ENCODE peak calls at places on chromosomes 6 and 20, in seven cellular contexts. One of them, this sample, is unnamed.

GRCh38 chr6:18561006-18561750 is 174.0 kb downstream of the RNF144B start:
- DNase-seq in HCT116: no peak
- DNase-seq in GM23338: no peak
- DNase-seq in K562: no peak
- DNase-seq in Panc1: no peak
- DNase-seq in prostate gland: no peak
- DNase-seq in breast epithelium: no peak
- DNase-seq in this sample: no peak

GRCh38 chr6:154367333-154367732 is 10.7 kb upstream of the IPCEF1 start:
- DNase-seq in HCT116: no peak
- DNase-seq in breast epithelium: no peak
- DNase-seq in GM23338: no peak
- DNase-seq in prostate gland: no peak
- DNase-seq in Panc1: no peak
- DNase-seq in K562: no peak
- DNase-seq in this sample: no peak

GRCh38 chr20:63538204-63539091 is 1.3 kb upstream of the PTK6 start:
- DNase-seq in HCT116: no peak
- DNase-seq in prostate gland: peak; percentile 92
- DNase-seq in Panc1: no peak
- DNase-seq in K562: no peak
- DNase-seq in breast epithelium: peak; percentile 88
- DNase-seq in GM23338: peak; percentile 66
- DNase-seq in this sample: no peak

GRCh38 chr6:18368277-18369105 is 18.7 kb upstream of the RNF144B start:
- DNase-seq in K562: no peak
- DNase-seq in HCT116: no peak
- DNase-seq in Panc1: no peak
- DNase-seq in breast epithelium: no peak
- DNase-seq in GM23338: no peak
- DNase-seq in prostate gland: no peak
- DNase-seq in this sample: no peak

GRCh38 chr6:36547646-36548400 is 544 bp upstream of the STK38 start:
- DNase-seq in HCT116: no peak
- DNase-seq in K562: no peak
- DNase-seq in Panc1: no peak
- DNase-seq in GM23338: no peak
- DNase-seq in breast epithelium: no peak
- DNase-seq in prostate gland: no peak
- DNase-seq in this sample: no peak

GRCh38 chr20:956330-956951 is 40.3 kb upstream of the ANGPT4 start:
- DNase-seq in GM23338: peak; percentile 91
- DNase-seq in HCT116: peak; percentile 48
- DNase-seq in breast epithelium: peak; percentile 43
- DNase-seq in K562: peak; percentile 21
- DNase-seq in prostate gland: peak; percentile 56
- DNase-seq in Panc1: peak; percentile 72
- DNase-seq in this sample: peak; percentile 62

GRCh38 chr6:6893701-6894100 is 214.1 kb upstream of the RREB1 start:
- DNase-seq in K562: no peak
- DNase-seq in prostate gland: no peak
- DNase-seq in HCT116: no peak
- DNase-seq in breast epithelium: no peak
- DNase-seq in GM23338: no peak
- DNase-seq in Panc1: no peak
- DNase-seq in this sample: no peak

GRCh38 chr6:100093405-100093804 is 99.4 kb upstream of the MCHR2 start:
- DNase-seq in Panc1: no peak
- DNase-seq in GM23338: no peak
- DNase-seq in HCT116: no peak
- DNase-seq in breast epithelium: no peak
- DNase-seq in prostate gland: no peak
- DNase-seq in K562: no peak
- DNase-seq in this sample: no peak

GRCh38 chr6:116221067-116221466 is 32.8 kb downstream of the TSPYL4 start:
- DNase-seq in prostate gland: no peak
- DNase-seq in GM23338: no peak
- DNase-seq in Panc1: no peak
- DNase-seq in HCT116: no peak
- DNase-seq in breast epithelium: no peak
- DNase-seq in K562: no peak
- DNase-seq in this sample: peak; percentile 36

GRCh38 chr20:45032276-45032675 is 66.0 kb downstream of the STK4 start:
- DNase-seq in K562: no peak
- DNase-seq in breast epithelium: no peak
- DNase-seq in HCT116: no peak
- DNase-seq in Panc1: no peak
- DNase-seq in GM23338: no peak
- DNase-seq in prostate gland: no peak
- DNase-seq in this sample: no peak

GRCh38 chr20:34365765-34366213 is 2.7 kb downstream of the ITCH start:
- DNase-seq in HCT116: no peak
- DNase-seq in prostate gland: no peak
- DNase-seq in Panc1: no peak
- DNase-seq in GM23338: no peak
- DNase-seq in K562: no peak
- DNase-seq in breast epithelium: no peak
- DNase-seq in this sample: no peak

GRCh38 chr20:62011938-62012534 is 53.6 kb downstream of the TAF4 start:
- DNase-seq in GM23338: no peak
- DNase-seq in prostate gland: no peak
- DNase-seq in breast epithelium: no peak
- DNase-seq in HCT116: no peak
- DNase-seq in K562: no peak
- DNase-seq in Panc1: no peak
- DNase-seq in this sample: no peak

GRCh38 chr20:49245921-49246740 is 26.9 kb downstream of the DDX27 start:
- DNase-seq in K562: peak; percentile 50
- DNase-seq in Panc1: peak; percentile 42
- DNase-seq in HCT116: peak; percentile 23
- DNase-seq in prostate gland: peak; percentile 49
- DNase-seq in breast epithelium: no peak
- DNase-seq in GM23338: peak; percentile 71
- DNase-seq in this sample: peak; percentile 72

GRCh38 chr6:157510329-157511188 is 129.6 kb downstream of the ZDHHC14 start:
- DNase-seq in GM23338: peak; percentile 32
- DNase-seq in prostate gland: no peak
- DNase-seq in K562: no peak
- DNase-seq in Panc1: no peak
- DNase-seq in HCT116: no peak
- DNase-seq in breast epithelium: no peak
- DNase-seq in this sample: no peak
- TF ChIP-seq CTCF in GM23338: no peak
- TF ChIP-seq CTCF in prostate gland: no peak
- TF ChIP-seq CTCF in K562: peak; percentile 62
- TF ChIP-seq CTCF in Panc1: no peak
- TF ChIP-seq CTCF in HCT116: no peak
- TF ChIP-seq CTCF in breast epithelium: no peak
- TF ChIP-seq CTCF in this sample: no peak

DNA sequence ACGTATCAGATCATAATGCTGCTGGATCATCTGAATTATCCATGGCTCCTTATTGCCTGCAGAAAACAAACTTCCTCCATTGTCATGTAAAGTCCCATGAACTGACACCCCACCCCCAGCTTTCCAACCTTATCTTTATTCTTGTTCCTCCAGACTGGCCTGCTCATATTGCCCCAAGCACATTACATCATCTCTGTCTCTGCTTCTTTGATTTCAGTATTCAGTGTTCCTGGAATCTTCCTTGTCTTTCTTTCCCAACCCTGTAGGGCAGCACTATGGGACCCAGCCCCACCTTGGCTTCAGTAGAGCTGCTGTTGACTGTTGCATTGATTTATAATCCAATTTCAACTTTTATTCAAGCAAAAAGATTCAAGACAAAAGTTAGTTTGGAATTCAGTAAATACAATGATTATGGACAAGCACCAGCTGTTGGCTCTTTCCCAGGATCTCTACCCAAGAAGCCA is 187.5 kb upstream of the ECI2 start:
- DNase-seq in K562: no peak
- DNase-seq in GM23338: no peak
- DNase-seq in HCT116: no peak
- DNase-seq in prostate gland: no peak
- DNase-seq in Panc1: no peak
- DNase-seq in breast epithelium: no peak
- DNase-seq in this sample: no peak
- TF ChIP-seq POLR2AphosphoS5 in K562: no peak
- TF ChIP-seq POLR2AphosphoS5 in GM23338: no peak
- TF ChIP-seq POLR2AphosphoS5 in HCT116: no peak
- TF ChIP-seq POLR2AphosphoS5 in prostate gland: peak; percentile 13
- TF ChIP-seq POLR2AphosphoS5 in Panc1: no peak
- TF ChIP-seq POLR2AphosphoS5 in breast epithelium: no peak
- TF ChIP-seq POLR2AphosphoS5 in this sample: no peak

GRCh38 chr20:47691632-47692031 is 93.6 kb downstream of the SULF2 start:
- DNase-seq in Panc1: no peak
- DNase-seq in GM23338: peak; percentile 63
- DNase-seq in K562: no peak
- DNase-seq in prostate gland: no peak
- DNase-seq in breast epithelium: no peak
- DNase-seq in HCT116: no peak
- DNase-seq in this sample: no peak

GRCh38 chr20:47686545-47686944 is 98.7 kb downstream of the SULF2 start:
- DNase-seq in prostate gland: no peak
- DNase-seq in GM23338: no peak
- DNase-seq in breast epithelium: no peak
- DNase-seq in K562: no peak
- DNase-seq in Panc1: no peak
- DNase-seq in HCT116: no peak
- DNase-seq in this sample: no peak

GRCh38 chr20:47689726-47690125 is 95.6 kb downstream of the SULF2 start:
- DNase-seq in K562: no peak
- DNase-seq in breast epithelium: no peak
- DNase-seq in GM23338: no peak
- DNase-seq in prostate gland: no peak
- DNase-seq in HCT116: no peak
- DNase-seq in Panc1: no peak
- DNase-seq in this sample: no peak

GRCh38 chr20:47687095-47687987 is 97.9 kb downstream of the SULF2 start:
- DNase-seq in prostate gland: no peak
- DNase-seq in breast epithelium: no peak
- DNase-seq in HCT116: no peak
- DNase-seq in K562: no peak
- DNase-seq in GM23338: no peak
- DNase-seq in Panc1: no peak
- DNase-seq in this sample: no peak

GRCh38 chr20:47688385-47689381 is 96.6 kb downstream of the SULF2 start:
- DNase-seq in HCT116: no peak
- DNase-seq in GM23338: peak; percentile 77
- DNase-seq in Panc1: no peak
- DNase-seq in breast epithelium: no peak
- DNase-seq in K562: no peak
- DNase-seq in prostate gland: no peak
- DNase-seq in this sample: no peak
- H3K4me3 ChIP-seq in HCT116: no peak overlapping the region
- H3K4me3 ChIP-seq in GM23338: no peak overlapping the region
- H3K4me3 ChIP-seq in Panc1: no peak overlapping the region
- H3K4me3 ChIP-seq in breast epithelium: no peak overlapping the region
- H3K4me3 ChIP-seq in K562: no peak overlapping the region
- H3K4me3 ChIP-seq in prostate gland: no peak overlapping the region
- H3K4me3 ChIP-seq in this sample: no peak overlapping the region

DNA sequence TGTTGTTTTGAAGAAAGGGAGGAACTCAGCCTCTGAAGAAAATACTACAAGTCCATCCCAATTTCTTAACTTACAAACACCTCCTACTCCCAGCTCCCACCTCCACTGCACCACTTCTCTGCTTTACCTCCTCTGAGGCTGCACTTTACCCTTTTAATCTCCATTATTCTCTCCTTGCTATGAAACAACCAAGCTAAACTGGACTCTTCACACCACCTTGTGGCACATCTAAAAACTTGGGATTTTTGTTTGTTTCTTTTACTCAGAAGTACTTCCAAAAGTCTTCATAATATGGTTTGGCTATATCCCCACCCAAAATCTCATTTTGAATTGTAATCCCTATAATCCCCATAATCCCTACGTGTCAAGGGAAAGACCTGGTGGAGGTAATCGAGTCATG is 142.2 kb downstream of the MOXD1 start:
- DNase-seq in Panc1: peak; percentile 7
- DNase-seq in prostate gland: no peak
- DNase-seq in GM23338: peak; percentile 42
- DNase-seq in K562: no peak
- DNase-seq in breast epithelium: no peak
- DNase-seq in HCT116: no peak
- DNase-seq in this sample: peak; percentile 60
- TF ChIP-seq CTCF in Panc1: peak; percentile 35
- TF ChIP-seq CTCF in prostate gland: no peak
- TF ChIP-seq CTCF in GM23338: peak; percentile 67
- TF ChIP-seq CTCF in K562: no peak
- TF ChIP-seq CTCF in breast epithelium: no peak
- TF ChIP-seq CTCF in HCT116: peak; percentile 42
- TF ChIP-seq CTCF in this sample: peak; percentile 36

GRCh38 chr6:137926985-137927384 is 59.9 kb downstream of the TNFAIP3 start:
- DNase-seq in prostate gland: no peak
- DNase-seq in breast epithelium: no peak
- DNase-seq in K562: no peak
- DNase-seq in Panc1: no peak
- DNase-seq in HCT116: no peak
- DNase-seq in GM23338: no peak
- DNase-seq in this sample: no peak
- TF ChIP-seq POLR2AphosphoS5 in prostate gland: no peak
- TF ChIP-seq POLR2AphosphoS5 in breast epithelium: no peak
- TF ChIP-seq POLR2AphosphoS5 in K562: no peak
- TF ChIP-seq POLR2AphosphoS5 in Panc1: no peak
- TF ChIP-seq POLR2AphosphoS5 in HCT116: no peak
- TF ChIP-seq POLR2AphosphoS5 in GM23338: no peak
- TF ChIP-seq POLR2AphosphoS5 in this sample: no peak

DNA sequence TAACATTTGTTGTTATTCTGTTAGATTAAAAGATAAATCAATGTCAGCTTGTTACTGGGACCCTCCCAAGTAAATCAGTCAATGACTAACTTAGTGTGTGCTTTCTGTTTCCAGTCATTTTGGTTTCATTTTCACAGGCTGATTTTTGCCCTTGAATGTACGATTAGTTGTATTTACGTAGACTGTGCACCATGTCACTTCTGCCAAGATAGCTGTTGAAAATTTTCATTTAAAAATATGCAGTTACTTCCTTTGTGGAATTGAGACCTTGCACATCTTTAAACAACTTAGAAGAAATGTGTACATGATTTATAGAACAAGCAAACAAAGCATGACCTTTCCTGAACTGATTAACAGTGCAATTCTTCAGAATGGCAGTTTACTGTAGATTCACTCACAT is 944.8 kb upstream of the CITED2 start:
- DNase-seq in GM23338: no peak
- DNase-seq in HCT116: no peak
- DNase-seq in Panc1: no peak
- DNase-seq in K562: no peak
- DNase-seq in breast epithelium: no peak
- DNase-seq in prostate gland: no peak
- DNase-seq in this sample: peak; percentile 24
- H3K4me3 ChIP-seq in GM23338: no peak overlapping the region
- H3K4me3 ChIP-seq in HCT116: no peak overlapping the region
- H3K4me3 ChIP-seq in Panc1: no peak overlapping the region
- H3K4me3 ChIP-seq in K562: no peak overlapping the region
- H3K4me3 ChIP-seq in breast epithelium: no peak overlapping the region
- H3K4me3 ChIP-seq in prostate gland: no peak overlapping the region
- H3K4me3 ChIP-seq in this sample: no peak overlapping the region

GRCh38 chr6:132715204-132715603 is 1.3 kb upstream of the VNN1 start:
- DNase-seq in prostate gland: peak; percentile 22
- DNase-seq in GM23338: peak; percentile 88
- DNase-seq in K562: peak; percentile 15
- DNase-seq in HCT116: peak; percentile 49
- DNase-seq in breast epithelium: no peak
- DNase-seq in Panc1: peak; percentile 35
- DNase-seq in this sample: peak; percentile 32
- TF ChIP-seq CTCF in prostate gland: no peak
- TF ChIP-seq CTCF in GM23338: peak; percentile 59
- TF ChIP-seq CTCF in K562: peak; percentile 45
- TF ChIP-seq CTCF in HCT116: peak; percentile 49
- TF ChIP-seq CTCF in breast epithelium: no peak
- TF ChIP-seq CTCF in Panc1: peak; percentile 56
- TF ChIP-seq CTCF in this sample: no peak